ENCODE peak calls at places on chromosomes 16 and 17, in ten cellular contexts. M is OCI-LY7, S is AG04450, H is BJ, B is NB4, V is fibroblast of lung, E is brain microvascular endothelial cell, Z is ovary, I is Peyer's patch, K is uterus. J is an unnamed sample.

GRCh38 chr17:62692721-62693431 is 65.4 kb downstream of the MRC2 start:
- DNase-seq in M (no peak), S (no peak), H (no peak), B (peak; percentile 36), V (peak; percentile 18), E (no peak), Z (peak; percentile 63), I (no peak), K (no peak), J (no peak)

GRCh38 chr16:17423195-17423594 is 47.6 kb downstream of the XYLT1 start:
- DNase-seq in M (no peak), S (no peak), H (no peak), B (no peak), V (no peak), E (no peak), Z (no peak), I (no peak), K (no peak), J (no peak)

GRCh38 chr16:85733155-85733838 is 17.6 kb downstream of the C16orf74 start:
- DNase-seq in M (no peak), S (no peak), H (no peak), B (peak; percentile 97), V (no peak), E (no peak), Z (no peak), I (no peak), K (no peak), J (no peak)

GRCh38 chr16:48393843-48394703 is 8.9 kb upstream of the SIAH1 start:
- DNase-seq in M (no peak), S (no peak), H (peak; percentile 26), B (no peak), V (peak; percentile 58), E (peak; percentile 8), Z (no peak), I (peak; percentile 57), K (peak; percentile 69), J (no peak)

GRCh38 chr17:14701901-14702300 is 401.0 kb downstream of the HS3ST3B1 start:
- DNase-seq in M (no peak), S (no peak), H (no peak), B (no peak), V (no peak), E (no peak), Z (no peak), I (no peak), K (no peak), J (no peak)

GRCh38 chr17:29154516-29155234 is 25.5 kb downstream of the MYO18A start:
- DNase-seq in M (no peak), S (no peak), H (no peak), B (peak; percentile 34), V (no peak), E (no peak), Z (no peak), I (peak; percentile 57), K (no peak), J (no peak)

GRCh38 chr17:40284085-40284713 is 3.5 kb upstream of the CDC6 start:
- DNase-seq in M (no peak), S (no peak), H (peak; percentile 70), B (no peak), V (peak; percentile 95), E (peak; percentile 63), Z (no peak), I (peak; percentile 50), K (no peak), J (no peak)

GRCh38 chr17:17401271-17401781 is 75.5 kb upstream of the MED9 start:
- DNase-seq in M (peak; percentile 33), S (no peak), H (no peak), B (peak; percentile 54), V (peak; percentile 43), E (no peak), Z (no peak), I (no peak), K (no peak), J (no peak)

GRCh38 chr16:27154573-27155521 is 48.5 kb upstream of the KDM8 start:
- DNase-seq in M (peak; percentile 68), S (no peak), H (no peak), B (peak; percentile 46), V (peak; percentile 6), E (peak; percentile 24), Z (peak; percentile 50), I (peak; percentile 82), K (peak; percentile 40), J (peak; percentile 10)

GRCh38 chr17:72600934-72601333 is 480.1 kb downstream of the SOX9 start:
- DNase-seq in M (no peak), S (no peak), H (no peak), B (no peak), V (peak; percentile 96), E (peak; percentile 88), Z (no peak), I (no peak), K (no peak), J (no peak)

GRCh38 chr17:72602517-72603345 is 481.9 kb downstream of the SOX9 start:
- DNase-seq in M (peak; percentile 19), S (no peak), H (no peak), B (peak; percentile 66), V (peak; percentile 95), E (peak; percentile 93), Z (no peak), I (no peak), K (no peak), J (no peak)

GRCh38 chr17:72604518-72604917 is 483.7 kb downstream of the SOX9 start:
- DNase-seq in M (no peak), S (no peak), H (no peak), B (no peak), V (no peak), E (no peak), Z (no peak), I (no peak), K (no peak), J (no peak)

GRCh38 chr17:72605543-72605942 is 484.7 kb downstream of the SOX9 start:
- DNase-seq in M (no peak), S (no peak), H (no peak), B (no peak), V (no peak), E (no peak), Z (no peak), I (no peak), K (no peak), J (no peak)

GRCh38 chr17:72603346-72604242 is 482.8 kb downstream of the SOX9 start:
- DNase-seq in M (no peak), S (peak; percentile 46), H (no peak), B (no peak), V (peak; percentile 96), E (peak; percentile 95), Z (no peak), I (no peak), K (no peak), J (no peak)
- H3K4me3 ChIP-seq in M (no peak overlapping the region), S (no peak overlapping the region), H (no peak overlapping the region), B (no peak overlapping the region), V (no peak overlapping the region), E (peak overlapping the region; percentile 15), Z (no peak overlapping the region), I (no peak overlapping the region), K (no peak overlapping the region), J (no peak overlapping the region)

DNA sequence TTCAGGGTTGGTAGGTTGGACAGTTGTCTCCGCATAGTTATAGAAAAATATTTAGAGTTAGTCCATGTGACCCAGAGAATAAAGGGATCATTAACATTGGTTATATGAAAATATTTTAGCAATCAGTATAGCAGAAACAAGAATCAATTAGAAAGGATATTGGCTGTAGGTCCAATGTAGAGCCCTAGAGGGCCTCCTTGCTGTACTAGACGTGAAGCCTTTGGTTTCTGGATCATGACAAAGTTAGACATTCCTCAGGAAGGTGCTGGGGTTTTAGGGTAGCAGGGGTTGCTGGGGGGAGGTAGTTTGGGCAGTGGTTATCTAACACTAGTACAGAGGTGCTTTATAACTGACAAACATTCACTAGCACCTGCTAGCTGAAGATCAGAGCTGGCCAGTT is 31.6 kb upstream of the ANKFN1 start:
- DNase-seq in M (no peak), S (no peak), H (no peak), B (peak; percentile 23), V (no peak), E (no peak), Z (no peak), I (no peak), K (no peak), J (no peak)
- TF ChIP-seq CTCF in M (peak; percentile 21), S (peak; percentile 36), H (peak; percentile 34), B (peak; percentile 25), V (peak; percentile 13), E (peak; percentile 38), Z (no peak), I (no peak), K (no peak), J (no peak)

GRCh38 chr16:55273959-55274358 is 50.0 kb upstream of the IRX6 start:
- DNase-seq in M (no peak), S (no peak), H (no peak), B (peak; percentile 8), V (no peak), E (no peak), Z (no peak), I (no peak), K (no peak), J (no peak)
- H3K4me3 ChIP-seq in M (no peak overlapping the region), S (no peak overlapping the region), H (no peak overlapping the region), B (no peak overlapping the region), V (no peak overlapping the region), E (no peak overlapping the region), Z (no peak overlapping the region), I (no peak overlapping the region), K (no peak overlapping the region), J (no peak overlapping the region)

GRCh38 chr17:74987909-74988711 is 678 bp downstream of the CDR2L start:
- DNase-seq in M (peak; percentile 15), S (peak; percentile 29), H (no peak), B (peak; percentile 52), V (peak; percentile 85), E (peak; percentile 74), Z (peak; percentile 85), I (peak; percentile 86), K (peak; percentile 86), J (no peak)
- TF ChIP-seq CTCF in M (peak; percentile 9), S (peak; percentile 44), H (peak; percentile 70), B (no peak), V (peak; percentile 30), E (peak; percentile 60), Z (peak; percentile 30), I (no peak), K (peak; percentile 60), J (no peak)

DNA sequence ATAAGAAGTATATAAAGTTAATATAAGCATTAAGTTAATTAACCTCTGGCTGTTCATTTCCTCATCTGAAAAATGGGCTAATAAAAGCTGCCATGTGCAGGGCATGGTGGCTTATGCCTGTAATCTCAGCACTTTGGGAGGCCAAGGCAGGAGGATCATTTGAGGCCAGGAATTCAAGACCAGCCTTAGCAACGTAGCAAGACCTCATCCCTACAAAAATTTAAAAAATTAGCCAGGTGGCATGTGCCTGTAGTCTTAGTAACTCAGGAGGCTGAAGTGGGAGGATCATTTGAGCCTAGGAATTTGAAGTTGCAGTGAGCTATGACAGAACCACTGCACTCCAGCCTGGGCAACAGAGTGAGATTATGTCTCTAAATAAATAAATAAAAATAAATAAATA is 40.6 kb upstream of the MMD start:
- DNase-seq in M (no peak), S (no peak), H (no peak), B (no peak), V (no peak), E (no peak), Z (no peak), I (no peak), K (no peak), J (no peak)
- H3K4me3 ChIP-seq in M (no peak overlapping the region), S (no peak overlapping the region), H (no peak overlapping the region), B (no peak overlapping the region), V (no peak overlapping the region), E (no peak overlapping the region), Z (no peak overlapping the region), I (no peak overlapping the region), K (no peak overlapping the region), J (no peak overlapping the region)

GRCh38 chr16:68644715-68645493 is at the start of gene CDH3:
- DNase-seq in M (no peak), S (no peak), H (no peak), B (peak; percentile 88), V (peak; percentile 48), E (no peak), Z (peak; percentile 84), I (peak; percentile 58), K (peak; percentile 57), J (no peak)
- TF ChIP-seq CTCF in M (no peak), S (no peak), H (no peak), B (no peak), V (no peak), E (peak; percentile 14), Z (no peak), I (no peak), K (no peak), J (no peak)

J was measured in HFF-Myc.